ENCODE peak calls at places on chromosomes 11 and 22, in nine cellular contexts. C is stimulated activated CD4-positive, alpha-beta T cell treated with anti-CD3 and anti-CD28 coated beads, Interleukin-1b, Interleukin-23, amount 100 ng/mL, for 1 hour; K is mucosa of descending colon; J is H9; X is C1 segment of cervical spinal cord; G is transverse colon; A is effector CD4-positive, alpha-beta T cell; O is midbrain; H is NCI-H1048. Z is an unnamed sample.

GRCh38 chr11:126468102-126468521 is 112.6 kb downstream of the ST3GAL4 start:
- DNase-seq in X (no peak), A (no peak), G (no peak), H (no peak), O (peak; percentile 33), C (no peak), K (no peak), J (no peak), Z (peak; percentile 37)

GRCh38 chr11:8814209-8814922 is 96.6 kb upstream of the AKIP1 start:
- DNase-seq in H (no peak), O (no peak), A (no peak), X (no peak), K (no peak), J (no peak), G (peak; percentile 38), C (no peak), Z (peak; percentile 79)

GRCh38 chr11:85089654-85090053 is 537.5 kb downstream of the DLG2 start:
- DNase-seq in C (no peak), H (no peak), O (no peak), G (no peak), K (no peak), A (no peak), J (no peak), X (no peak), Z (no peak)

GRCh38 chr11:13772223-13773046 is 104.0 kb downstream of the FAR1 start:
- DNase-seq in H (no peak), X (no peak), A (peak; percentile 42), O (peak; percentile 80), K (no peak), C (no peak), J (no peak), G (no peak), Z (peak; percentile 41)

GRCh38 chr11:23564370-23564769 is 704.1 kb upstream of the CCDC179 start:
- DNase-seq in J (no peak), K (no peak), A (no peak), O (no peak), X (no peak), H (no peak), C (no peak), G (no peak), Z (no peak)

GRCh38 chr22:45686004-45686403 is 14.4 kb downstream of the ATXN10 start:
- DNase-seq in J (no peak), X (no peak), O (no peak), C (no peak), A (no peak), G (no peak), K (no peak), H (no peak), Z (no peak)

GRCh38 chr22:40714514-40714966 is 35.3 kb downstream of the MCHR1 start:
- DNase-seq in G (no peak), A (no peak), O (peak; percentile 41), X (peak; percentile 21), H (no peak), J (peak; percentile 75), K (no peak), C (no peak), Z (peak; percentile 49)

GRCh38 chr22:37749831-37750595 is 53.2 kb downstream of the TRIOBP start:
- DNase-seq in A (no peak), G (no peak), X (no peak), H (no peak), O (no peak), K (no peak), J (no peak), C (no peak), Z (peak; percentile 61)

GRCh38 chr11:102081313-102081712 is 28.9 kb upstream of the YAP1 start:
- DNase-seq in G (no peak), K (no peak), A (no peak), C (no peak), O (no peak), J (no peak), H (no peak), X (no peak), Z (no peak)

GRCh38 chr11:129257512-129257911 is 65.4 kb upstream of the ARHGAP32 start:
- DNase-seq in K (no peak), G (no peak), A (no peak), H (no peak), X (no peak), J (no peak), C (no peak), O (no peak), Z (no peak)

Z was measured in Daoy.